ENCODE peak calls at places on chromosomes 13 and 19, in eight cellular contexts. V is AG10803, B is AG09319, R is coronary artery, P is adrenal gland, F is fibroblast of lung, L is thoracic aorta, E is body of pancreas. K is an unnamed sample.

GRCh38 chr19:10115392-10116084 is 4.0 kb downstream of the P2RY11 start:
- DNase-seq in V (no peak), B (no peak), R (no peak), P (no peak), F (no peak), L (no peak), E (no peak), K (peak)

GRCh38 chr19:44644391-44645016 is 794 bp downstream of the PVR start:
- DNase-seq in V (no peak), B (no peak), R (no peak), P (peak), F (peak), L (no peak), E (peak), K (peak)

GRCh38 chr19:29971002-29971401 is 29.0 kb downstream of the URI1 start:
- DNase-seq in V (no peak), B (no peak), R (no peak), P (no peak), F (no peak), L (no peak), E (no peak), K (no peak)

GRCh38 chr13:25771208-25771607 is 280.6 kb downstream of the SHISA2 start:
- DNase-seq in V (no peak), B (no peak), R (no peak), P (no peak), F (peak), L (no peak), E (no peak), K (no peak)

GRCh38 chr13:25943666-25944065 is 108.2 kb downstream of the SHISA2 start:
- DNase-seq in V (peak), B (no peak), R (no peak), P (no peak), F (no peak), L (no peak), E (no peak), K (peak)

GRCh38 chr13:41497436-41497835 is 40.1 kb downstream of the RGCC start:
- DNase-seq in V (no peak), B (no peak), R (no peak), P (no peak), F (no peak), L (no peak), E (no peak), K (no peak)

GRCh38 chr19:34436716-34437115 is 8.5 kb downstream of the UBA2 start:
- DNase-seq in V (no peak), B (no peak), R (no peak), P (no peak), F (peak), L (no peak), E (no peak), K (peak)

GRCh38 chr19:58396691-58397532 is 1.5 kb downstream of the RNF225 start:
- DNase-seq in V (no peak), B (no peak), R (no peak), P (no peak), F (no peak), L (no peak), E (no peak), K (no peak)

GRCh38 chr19:6222884-6223283 is 56.9 kb downstream of the MLLT1 start:
- DNase-seq in V (no peak), B (no peak), R (no peak), P (peak), F (no peak), L (no peak), E (no peak), K (peak)

GRCh38 chr19:1223018-1223855 is 14.6 kb downstream of the CBARP start:
- DNase-seq in V (peak), B (no peak), R (no peak), P (peak), F (peak), L (no peak), E (no peak), K (peak)

GRCh38 chr19:38280030-38280921 is 15.9 kb downstream of the SPINT2 start:
- DNase-seq in V (no peak), B (no peak), R (no peak), P (no peak), F (no peak), L (no peak), E (no peak), K (no peak)

GRCh38 chr19:36041831-36042230 is 9.2 kb upstream of the CLIP3 start:
- DNase-seq in V (peak), B (peak), R (no peak), P (no peak), F (peak), L (no peak), E (no peak), K (peak)

GRCh38 chr13:51681037-51681678 is 96.9 kb downstream of the WDFY2 start:
- DNase-seq in V (peak), B (peak), R (no peak), P (no peak), F (peak), L (no peak), E (no peak), K (peak)

GRCh38 chr19:57280165-57280912 is at the start of gene ZNF460:
- DNase-seq in V (peak), B (peak), R (peak), P (peak), F (peak), L (peak), E (peak), K (peak)

DNA sequence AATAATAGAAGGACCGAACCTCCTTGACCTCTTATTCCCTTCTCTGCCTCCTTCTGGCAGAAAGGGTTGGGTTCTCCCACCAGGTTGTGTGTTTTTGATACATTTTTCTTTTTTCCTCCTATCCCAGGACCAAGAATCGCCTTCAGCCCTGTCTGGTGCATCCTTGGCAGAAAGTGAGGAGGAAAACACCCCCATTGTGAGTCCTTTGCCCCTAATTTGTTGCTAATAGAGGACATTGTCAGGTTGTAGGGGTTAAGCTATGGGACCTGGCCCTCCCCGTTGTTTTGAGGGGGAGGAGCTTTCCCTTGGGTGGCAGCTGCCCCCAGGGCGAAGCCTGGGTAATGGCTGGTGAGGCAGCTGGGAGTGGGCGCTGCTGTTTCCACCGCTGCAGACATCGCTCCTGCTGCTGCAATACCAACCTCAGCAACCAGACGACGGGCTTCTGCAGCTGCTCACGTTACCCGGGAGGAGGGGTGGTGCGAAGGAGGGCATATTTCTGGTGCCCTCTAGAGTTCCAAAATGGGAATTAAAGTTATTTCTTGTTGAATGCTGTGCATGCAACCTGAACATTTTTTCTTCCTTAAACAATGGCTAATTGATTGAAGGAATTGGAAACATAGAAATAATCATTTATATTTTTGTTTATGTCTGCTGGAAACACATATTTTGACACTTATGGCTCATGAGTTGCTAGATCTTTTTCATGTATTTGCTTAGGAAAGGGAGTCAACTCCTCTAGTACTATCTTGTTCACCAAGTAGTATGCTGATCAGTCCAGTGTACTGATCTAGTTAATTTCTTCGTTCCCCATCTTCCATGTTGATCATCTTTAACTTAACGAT is 1.5 kb downstream of the ZMYM2 start:
- DNase-seq in V (peak), B (peak), R (peak), P (peak), F (peak), L (peak), E (peak), K (peak)
- TF ChIP-seq CTCF in V (peak), B (peak), R (peak), P (peak), F (peak), L (peak), E (peak), K (peak)

GRCh38 chr19:15279326-15279904 is 47.2 kb upstream of the EPHX3 start:
- DNase-seq in V (no peak), B (no peak), R (no peak), P (no peak), F (no peak), L (no peak), E (no peak), K (no peak)

GRCh38 chr19:15283141-15283885 is 49.0 kb downstream of the BRD4 start:
- DNase-seq in V (peak), B (peak), R (no peak), P (no peak), F (peak), L (peak), E (no peak), K (peak)

GRCh38 chr19:15280048-15280725 is 47.9 kb upstream of the EPHX3 start:
- DNase-seq in V (peak), B (no peak), R (peak), P (no peak), F (no peak), L (no peak), E (no peak), K (peak)

GRCh38 chr19:15282311-15282705 is 50.0 kb downstream of the BRD4 start:
- DNase-seq in V (no peak), B (no peak), R (no peak), P (no peak), F (no peak), L (no peak), E (no peak), K (no peak)

DNA sequence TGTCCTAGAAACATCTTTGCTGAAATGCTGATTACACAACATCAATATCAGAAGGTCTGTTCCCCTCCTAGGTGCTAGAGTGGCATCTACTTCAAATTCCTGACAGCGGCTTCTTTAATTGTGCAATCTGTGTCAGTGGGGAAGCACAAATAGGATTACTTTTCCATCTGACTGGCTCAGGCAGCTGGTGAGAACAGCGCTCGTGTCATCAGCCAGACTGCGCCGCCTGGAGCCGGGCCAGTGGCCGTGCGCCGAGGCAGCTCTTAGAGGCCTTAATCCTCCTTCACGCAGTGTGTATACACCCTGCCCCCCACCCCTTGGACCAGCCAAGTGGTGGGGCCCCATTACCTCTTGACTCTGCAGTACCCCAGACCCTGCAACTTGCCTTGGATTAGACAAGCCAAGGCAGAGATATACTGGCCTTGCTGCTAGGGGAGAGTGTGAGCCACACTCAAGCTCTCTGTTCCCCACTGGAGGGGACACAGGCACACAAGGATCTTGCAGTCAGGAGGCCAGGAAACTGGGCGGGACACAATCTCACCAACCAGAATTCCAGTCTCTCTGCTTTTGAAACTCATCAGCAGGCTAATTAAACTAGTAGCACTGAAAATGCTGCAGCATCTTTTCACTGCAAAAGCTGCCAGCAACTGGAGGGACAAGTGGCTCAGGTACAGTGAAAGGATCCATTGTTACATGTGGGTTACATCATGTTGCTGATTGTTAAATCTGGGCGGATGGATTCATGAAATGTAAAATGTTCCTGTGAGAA is 48.9 kb upstream of the EPHX3 start:
- DNase-seq in V (peak), B (no peak), R (peak), P (peak), F (peak), L (no peak), E (peak), K (peak)
- TF ChIP-seq CTCF in V (peak), B (peak), R (no peak), P (no peak), F (peak), L (peak), E (peak), K (peak)

GRCh38 chr13:49084961-49085360 is 109.2 kb downstream of the FNDC3A start:
- DNase-seq in V (no peak), B (no peak), R (no peak), P (no peak), F (peak), L (no peak), E (no peak), K (no peak)

GRCh38 chr13:49086711-49087110 is 111.0 kb downstream of the FNDC3A start:
- DNase-seq in V (peak), B (no peak), R (no peak), P (no peak), F (peak), L (no peak), E (no peak), K (peak)

GRCh38 chr13:49082653-49083536 is 107.2 kb downstream of the FNDC3A start:
- DNase-seq in V (peak), B (peak), R (no peak), P (no peak), F (peak), L (no peak), E (no peak), K (peak)
- TF ChIP-seq CTCF in V (no peak), B (no peak), R (no peak), P (no peak), F (no peak), L (no peak), E (no peak), K (no peak)

DNA sequence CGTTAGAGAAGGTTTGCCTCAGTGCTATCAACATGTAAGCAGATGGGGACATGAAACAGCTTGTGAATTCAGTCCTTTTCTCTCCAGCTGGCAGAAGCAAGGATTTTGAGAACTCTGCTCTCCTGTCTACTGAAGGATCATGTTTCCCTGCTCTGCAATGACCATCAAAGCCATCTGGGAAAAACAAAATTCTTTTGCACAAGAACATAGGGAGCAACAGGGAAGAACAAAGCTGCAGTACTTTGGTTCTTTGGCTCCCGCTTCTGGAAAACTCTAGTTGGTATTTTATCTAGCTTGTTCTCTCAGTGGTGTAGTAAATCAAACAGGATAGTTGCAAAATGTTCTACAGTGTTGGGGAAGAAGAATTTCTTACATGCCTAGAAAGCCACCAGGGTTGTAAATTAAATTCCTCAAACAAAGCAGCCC is 270.4 kb downstream of the ENOX1 start:
- DNase-seq in V (peak), B (peak), R (no peak), P (no peak), F (peak), L (no peak), E (no peak), K (no peak)
- TF ChIP-seq CTCF in V (peak), B (peak), R (no peak), P (no peak), F (no peak), L (no peak), E (no peak), K (no peak)

DNA sequence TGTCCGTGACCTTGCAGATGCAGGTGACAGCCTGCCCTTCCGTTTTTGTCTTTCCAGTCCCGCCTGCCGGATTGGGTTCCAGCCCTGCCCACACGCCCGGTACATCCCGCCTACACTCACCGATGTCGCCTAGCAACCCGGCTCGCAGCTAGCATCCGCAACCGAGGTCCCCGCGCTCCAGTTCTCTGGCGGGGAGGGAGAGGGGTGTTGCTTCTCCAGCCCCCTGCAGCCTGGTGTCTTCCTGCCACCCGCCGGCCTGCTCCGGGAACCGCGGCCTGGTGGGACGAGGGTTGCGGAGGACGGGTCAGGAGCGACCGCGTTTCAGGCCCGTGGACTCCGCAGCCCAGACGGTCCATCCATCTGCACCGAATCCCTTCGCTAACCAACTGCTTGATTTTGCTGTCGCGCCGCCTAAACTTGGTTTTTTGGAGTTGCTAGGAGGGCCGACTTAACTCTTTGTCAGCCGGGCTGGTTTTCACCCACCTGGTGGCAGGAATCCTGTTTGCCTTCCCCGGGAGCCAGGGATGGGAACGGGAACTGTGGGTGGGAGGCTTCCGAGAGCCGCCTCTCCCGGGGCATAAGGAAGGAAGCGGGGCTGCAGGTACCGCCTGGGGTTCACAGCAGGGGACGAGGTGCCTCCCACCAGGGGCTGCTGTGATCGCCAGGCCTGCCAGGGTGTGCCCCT is 15.4 kb upstream of the MATK start:
- DNase-seq in V (no peak), B (no peak), R (no peak), P (peak), F (peak), L (no peak), E (no peak), K (peak)
- TF ChIP-seq CTCF in V (peak), B (peak), R (no peak), P (no peak), F (peak), L (no peak), E (no peak), K (peak)

GRCh38 chr19:55705972-55706371 is 30.9 kb downstream of the EPN1 start:
- DNase-seq in V (no peak), B (no peak), R (no peak), P (no peak), F (no peak), L (no peak), E (no peak), K (no peak)

GRCh38 chr19:55700813-55701212 is 25.8 kb downstream of the EPN1 start:
- DNase-seq in V (no peak), B (no peak), R (no peak), P (no peak), F (no peak), L (no peak), E (no peak), K (no peak)

GRCh38 chr19:55702131-55702627 is 27.2 kb downstream of the EPN1 start:
- DNase-seq in V (no peak), B (no peak), R (no peak), P (no peak), F (no peak), L (no peak), E (no peak), K (no peak)

GRCh38 chr19:55703790-55704215 is 28.8 kb downstream of the EPN1 start:
- DNase-seq in V (peak), B (no peak), R (no peak), P (no peak), F (peak), L (no peak), E (peak), K (peak)

GRCh38 chr19:55704494-55705245 is 29.6 kb downstream of the EPN1 start:
- DNase-seq in V (no peak), B (no peak), R (no peak), P (no peak), F (no peak), L (no peak), E (no peak), K (no peak)
- TF ChIP-seq CTCF in V (no peak), B (no peak), R (no peak), P (no peak), F (no peak), L (no peak), E (peak), K (peak)

GRCh38 chr13:37070145-37070695 is 10.7 kb upstream of the SUPT20H start:
- DNase-seq in V (no peak), B (no peak), R (no peak), P (no peak), F (no peak), L (no peak), E (no peak), K (no peak)

GRCh38 chr13:37070956-37071355 is 11.5 kb upstream of the SUPT20H start:
- DNase-seq in V (peak), B (no peak), R (no peak), P (no peak), F (peak), L (no peak), E (no peak), K (peak)

GRCh38 chr13:37067874-37068273 is 8.4 kb upstream of the SUPT20H start:
- DNase-seq in V (no peak), B (no peak), R (no peak), P (no peak), F (no peak), L (no peak), E (no peak), K (no peak)

GRCh38 chr13:37068962-37069361 is 9.5 kb upstream of the SUPT20H start:
- DNase-seq in V (peak), B (no peak), R (no peak), P (no peak), F (peak), L (no peak), E (no peak), K (peak)

GRCh38 chr13:37069597-37070103 is 10.2 kb upstream of the SUPT20H start:
- DNase-seq in V (no peak), B (no peak), R (no peak), P (no peak), F (no peak), L (no peak), E (no peak), K (no peak)
- TF ChIP-seq CTCF in V (no peak), B (no peak), R (no peak), P (no peak), F (no peak), L (no peak), E (no peak), K (no peak)

GRCh38 chr19:55538132-55538531 is 1.2 kb upstream of the SBK2 start:
- DNase-seq in V (no peak), B (no peak), R (no peak), P (no peak), F (no peak), L (no peak), E (no peak), K (no peak)
- TF ChIP-seq CTCF in V (no peak), B (no peak), R (no peak), P (no peak), F (no peak), L (no peak), E (no peak), K (no peak)

K was measured in cardiac fibroblast.